ENCODE peak calls at places on chromosomes 4 and X, in seven cellular contexts. A is SK-N-SH; N is effector memory CD4-positive, alpha-beta T cell; P is uterus; V is endodermal cell; R is body of pancreas; M is ovary. X is an unnamed sample.

GRCh38 chr4:3821580-3822229 is 55.5 kb downstream of the ADRA2C start:
- DNase-seq in M (no peak), V (no peak), N (no peak), P (no peak), A (no peak), R (no peak), X (no peak)

GRCh38 chr4:52713456-52713937 is 37.7 kb downstream of the ERVMER34-1 start:
- DNase-seq in P (no peak), M (no peak), N (no peak), A (no peak), R (no peak), V (no peak), X (no peak)

GRCh38 chrX:10832103-10832502 is 211.7 kb upstream of the MID1 start:
- DNase-seq in V (no peak), A (no peak), M (no peak), R (no peak), N (no peak), P (no peak), X (no peak)

GRCh38 chr4:177118596-177118995 is 191.1 kb upstream of the NEIL3 start:
- DNase-seq in R (no peak), P (peak; percentile 46), N (no peak), V (no peak), A (peak; percentile 1), M (peak; percentile 24), X (peak; percentile 100)

GRCh38 chr4:8155048-8155447 is 3.6 kb downstream of the ABLIM2 start:
- DNase-seq in A (no peak), N (no peak), P (no peak), V (no peak), M (no peak), R (no peak), X (no peak)

GRCh38 chrX:150848914-150849365 is 49.5 kb downstream of the CD99L2 start:
- DNase-seq in A (no peak), M (no peak), P (no peak), N (no peak), V (no peak), R (peak; percentile 73), X (no peak)

GRCh38 chr4:152998861-152999260 is 62.7 kb downstream of the FHDC1 start:
- DNase-seq in M (no peak), N (no peak), A (no peak), P (no peak), R (no peak), V (no peak), X (no peak)

GRCh38 chr4:74394476-74395136 is 29.7 kb downstream of the EREG start:
- DNase-seq in N (no peak), P (no peak), A (no peak), M (no peak), R (no peak), V (no peak), X (peak; percentile 0)

GRCh38 chr4:54228563-54229501 is at the start of gene PDGFRA:
- DNase-seq in A (peak; percentile 89), N (no peak), M (peak; percentile 95), P (peak; percentile 85), R (no peak), V (peak; percentile 53), X (peak; percentile 84)

GRCh38 chrX:55107911-55108310 is 19.1 kb downstream of the PAGE2 start:
- DNase-seq in R (no peak), N (no peak), V (no peak), A (no peak), M (no peak), P (no peak), X (no peak)

GRCh38 chr4:68372588-68372987 is 22.7 kb upstream of the YTHDC1 start:
- DNase-seq in V (no peak), R (no peak), N (no peak), P (no peak), A (no peak), M (no peak), X (no peak)

GRCh38 chr4:119209077-119209476 is 3.4 kb upstream of the USP53 start:
- DNase-seq in M (no peak), V (no peak), A (no peak), N (no peak), R (no peak), P (no peak), X (peak; percentile 38)

GRCh38 chr4:165464813-165465381 is 86.1 kb downstream of the CPE start:
- DNase-seq in P (no peak), R (peak; percentile 16), N (no peak), V (no peak), A (peak; percentile 54), M (peak; percentile 22), X (no peak)

GRCh38 chr4:15988222-15988621 is 25.2 kb upstream of the FGFBP2 start:
- DNase-seq in M (no peak), V (peak; percentile 8), N (no peak), R (no peak), A (no peak), P (no peak), X (no peak)
- H3K36me3 ChIP-seq in M (no peaks in the 10 kb centered on the region), V (peaks cover 15% of the 10 kb centered on the region), N (no peaks in the 10 kb centered on the region), R (no peaks in the 10 kb centered on the region), A (no peaks in the 10 kb centered on the region), P (no peaks in the 10 kb centered on the region), X (no peaks in the 10 kb centered on the region)

GRCh38 chr4:17665852-17666251 is 51.4 kb downstream of the MED28 start:
- DNase-seq in R (no peak), M (no peak), V (no peak), N (no peak), P (no peak), A (no peak), X (no peak)

GRCh38 chr4:17664755-17665154 is 50.3 kb downstream of the MED28 start:
- DNase-seq in R (no peak), V (no peak), N (no peak), P (no peak), M (no peak), A (no peak), X (no peak)

GRCh38 chr4:17667253-17667652 is 52.8 kb downstream of the MED28 start:
- DNase-seq in N (no peak), R (no peak), V (no peak), P (no peak), A (no peak), M (no peak), X (no peak)

GRCh38 chr4:17665346-17665745 is 50.9 kb downstream of the MED28 start:
- DNase-seq in N (no peak), A (no peak), R (no peak), P (no peak), V (no peak), M (no peak), X (no peak)

DNA sequence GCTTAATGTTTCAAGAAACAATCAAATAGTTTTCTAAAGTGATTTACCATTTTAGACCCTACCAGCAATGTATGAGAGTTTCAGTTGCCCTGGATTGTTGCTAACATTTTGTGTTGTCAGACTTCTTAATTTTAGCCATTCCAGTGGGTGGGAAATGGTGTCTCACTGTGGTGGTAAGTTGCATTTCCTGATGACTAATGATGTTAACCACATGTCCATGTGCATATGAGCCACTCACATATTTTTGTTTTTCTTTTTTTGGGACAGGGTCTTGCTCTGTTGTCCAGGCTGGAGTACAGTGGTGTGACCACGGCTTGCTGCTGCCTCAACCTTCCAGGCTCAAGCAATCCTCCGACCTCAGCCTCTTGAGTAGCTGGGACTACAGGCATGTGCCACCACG is 48.3 kb downstream of the MED28 start:
- DNase-seq in N (no peak), V (no peak), M (no peak), R (no peak), P (no peak), A (no peak), X (no peak)
- H3K4me3 ChIP-seq in N (no peak overlapping the region), V (no peak overlapping the region), M (no peak overlapping the region), R (no peak overlapping the region), P (no peak overlapping the region), A (no peak overlapping the region), X (no peak overlapping the region)

GRCh38 chr4:98656443-98656842 is 2.0 kb downstream of the TSPAN5 start:
- DNase-seq in A (peak; percentile 21), P (no peak), V (no peak), N (no peak), R (no peak), M (no peak), X (no peak)
- H3K27me3 ChIP-seq in A (no peaks in the 10 kb centered on the region), P (no peaks in the 10 kb centered on the region), V (peaks cover 42% of the 10 kb centered on the region), N (no peaks in the 10 kb centered on the region), R (no peaks in the 10 kb centered on the region), M (no peaks in the 10 kb centered on the region), X (no peaks in the 10 kb centered on the region)

DNA sequence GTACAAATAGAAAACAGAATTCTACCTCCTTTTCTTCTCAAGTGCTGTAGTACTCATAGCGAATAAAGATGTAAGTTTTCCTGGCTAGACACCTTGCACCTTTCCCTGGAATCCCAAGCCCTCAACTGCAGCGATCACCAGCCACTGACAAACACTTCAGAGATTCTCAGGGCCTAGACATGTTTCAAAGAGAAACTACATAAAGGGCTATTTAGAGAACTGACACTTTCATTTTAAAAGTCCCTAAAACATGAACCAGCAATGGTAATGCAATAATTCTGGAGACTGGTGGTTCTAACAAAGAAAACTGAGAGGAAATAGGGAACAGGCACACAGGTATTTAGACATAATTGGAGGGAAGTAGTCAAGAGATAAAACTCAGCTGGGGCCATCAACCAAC is 35.7 kb downstream of the FANCB start:
- DNase-seq in R (no peak), A (no peak), N (no peak), P (no peak), V (no peak), M (no peak), X (no peak)
- H3K36me3 ChIP-seq in R (no peaks in the 10 kb centered on the region), A (peaks cover 3% of the 10 kb centered on the region), N (no peaks in the 10 kb centered on the region), P (no peaks in the 10 kb centered on the region), V (peaks cover 12% of the 10 kb centered on the region), M (no peaks in the 10 kb centered on the region), X (peaks cover 11% of the 10 kb centered on the region)

GRCh38 chr4:81521708-81522107 is 50.0 kb upstream of the RASGEF1B start:
- DNase-seq in V (no peak), N (no peak), M (no peak), A (no peak), P (no peak), R (no peak), X (no peak)

GRCh38 chr4:81519428-81519775 is 47.7 kb upstream of the RASGEF1B start:
- DNase-seq in P (no peak), M (no peak), R (no peak), A (no peak), N (no peak), V (no peak), X (no peak)

GRCh38 chr4:81519856-81520255 is 48.1 kb upstream of the RASGEF1B start:
- DNase-seq in R (no peak), V (no peak), M (no peak), N (no peak), P (no peak), A (no peak), X (no peak)

GRCh38 chr4:81516241-81516640 is 44.5 kb upstream of the RASGEF1B start:
- DNase-seq in R (no peak), N (no peak), V (no peak), A (no peak), P (no peak), M (no peak), X (no peak)

GRCh38 chr4:81518762-81519427 is 47.2 kb upstream of the RASGEF1B start:
- DNase-seq in V (no peak), P (no peak), R (no peak), N (no peak), M (no peak), A (no peak), X (no peak)
- H3K4me3 ChIP-seq in V (no peak overlapping the region), P (no peak overlapping the region), R (no peak overlapping the region), N (no peak overlapping the region), M (no peak overlapping the region), A (no peak overlapping the region), X (no peak overlapping the region)

GRCh38 chr4:89078300-89078699 is 21.3 kb upstream of the FAM13A start:
- DNase-seq in V (no peak), M (no peak), R (no peak), P (no peak), A (no peak), N (no peak), X (no peak)
- H3K27me3 ChIP-seq in V (no peaks in the 10 kb centered on the region), M (no peaks in the 10 kb centered on the region), R (no peaks in the 10 kb centered on the region), P (no peaks in the 10 kb centered on the region), A (no peaks in the 10 kb centered on the region), N (no peaks in the 10 kb centered on the region), X (no peaks in the 10 kb centered on the region)

X was measured in MG63.